ENCODE peak calls at places on chromosomes 12 and 14, in five cellular contexts. Z is A549, F is left lung, D is endothelial cell, C is H7. Y is an unnamed sample.

GRCh38 chr12:121209629-121210572 is at the start of gene P2RX4:
- DNase-seq in Z (peak; percentile 80), F (peak; percentile 99), D (peak; percentile 85), C (peak; percentile 97), Y (peak; percentile 89)

GRCh38 chr12:67681145-67681778 is 32.7 kb downstream of the DYRK2 start:
- DNase-seq in Z (no peak), F (no peak), D (no peak), C (no peak), Y (no peak)

GRCh38 chr12:121001060-121001459 is 15.2 kb downstream of the C12orf43 start:
- DNase-seq in Z (no peak), F (no peak), D (no peak), C (peak; percentile 44), Y (no peak)

GRCh38 chr12:111413442-111414086 is 7.8 kb downstream of the SH2B3 start:
- DNase-seq in Z (no peak), F (no peak), D (no peak), C (peak; percentile 64), Y (no peak)

GRCh38 chr14:103861413-103862392 is 14.3 kb upstream of the PPP1R13B start:
- DNase-seq in Z (no peak), F (peak; percentile 15), D (no peak), C (peak; percentile 25), Y (no peak)

GRCh38 chr14:35875296-35875695 is 49.2 kb downstream of the BRMS1L start:
- DNase-seq in Z (no peak), F (no peak), D (no peak), C (no peak), Y (no peak)

GRCh38 chr14:103416916-103417315 is 31.7 kb downstream of the MARK3 start:
- DNase-seq in Z (no peak), F (no peak), D (no peak), C (peak; percentile 35), Y (no peak)

GRCh38 chr12:77925536-77926108 is 94.9 kb downstream of the NAV3 start:
- DNase-seq in Z (peak; percentile 66), F (peak; percentile 24), D (peak; percentile 67), C (peak; percentile 39), Y (peak; percentile 4)

GRCh38 chr12:34294671-34295365 is 272.5 kb downstream of the ALG10 start:
- DNase-seq in Z (no peak), F (peak; percentile 43), D (no peak), C (no peak), Y (no peak)

GRCh38 chr12:1435456-1435855 is 158.9 kb downstream of the FBXL14 start:
- DNase-seq in Z (no peak), F (no peak), D (no peak), C (no peak), Y (no peak)

GRCh38 chr12:113594967-113595366 is 123.3 kb upstream of the LHX5 start:
- DNase-seq in Z (no peak), F (no peak), D (no peak), C (no peak), Y (no peak)

GRCh38 chr14:94615254-94615653 is 3.1 kb downstream of the SERPINA3 start:
- DNase-seq in Z (no peak), F (no peak), D (no peak), C (no peak), Y (no peak)

GRCh38 chr12:102059343-102059742 is 2.4 kb downstream of the WASHC3 start:
- DNase-seq in Z (no peak), F (no peak), D (no peak), C (no peak), Y (no peak)

GRCh38 chr12:131551675-131552074 is 159.2 kb upstream of the SFSWAP start:
- DNase-seq in Z (no peak), F (no peak), D (no peak), C (no peak), Y (no peak)

GRCh38 chr14:62722406-62722805 is 322.9 kb downstream of the KCNH5 start:
- DNase-seq in Z (no peak), F (no peak), D (no peak), C (no peak), Y (no peak)

GRCh38 chr12:91928501-91928900 is 217.1 kb downstream of the BTG1 start:
- DNase-seq in Z (no peak), F (no peak), D (no peak), C (no peak), Y (no peak)

GRCh38 chr12:59645242-59645641 is 49.4 kb downstream of the SLC16A7 start:
- DNase-seq in Z (no peak), F (no peak), D (no peak), C (no peak), Y (no peak)

GRCh38 chr12:115500872-115501271 is 776.6 kb downstream of the MED13L start:
- DNase-seq in Z (no peak), F (no peak), D (no peak), C (no peak), Y (no peak)

GRCh38 chr12:6471992-6472366 is 1.5 kb upstream of the VAMP1 start:
- DNase-seq in Z (peak; percentile 17), F (no peak), D (no peak), C (no peak), Y (no peak)

GRCh38 chr12:89345830-89346740 is 6.2 kb downstream of the DUSP6 start:
- DNase-seq in Z (no peak), F (peak; percentile 78), D (peak; percentile 62), C (peak; percentile 61), Y (peak; percentile 66)

GRCh38 chr12:79655036-79655435 is 35.7 kb downstream of the PAWR start:
- DNase-seq in Z (no peak), F (no peak), D (no peak), C (peak; percentile 19), Y (no peak)

GRCh38 chr14:56120091-56120632 is 2.0 kb downstream of the PELI2 start:
- DNase-seq in Z (no peak), F (no peak), D (peak; percentile 12), C (no peak), Y (no peak)

GRCh38 chr14:78975734-78976133 is 805.6 kb downstream of the NRXN3 start:
- DNase-seq in Z (no peak), F (no peak), D (no peak), C (no peak), Y (no peak)

GRCh38 chr12:109621271-109621671 is 47.7 kb downstream of the MVK start:
- DNase-seq in Z (no peak), F (no peak), D (no peak), C (no peak), Y (no peak)

GRCh38 chr14:73732006-73732405 is 17.8 kb upstream of the PNMA1 start:
- DNase-seq in Z (no peak), F (no peak), D (no peak), C (peak; percentile 11), Y (no peak)

Y was measured in T-helper 2 cell treated with Interferon-gamma antibody and Interleukin-4, amounts not matched to agents 5 μg/mL and 100 μg/mL, for 36 hours.